ENCODE peak calls at places on chromosomes 5 and 9, in six cellular contexts. S is fibroblast of the conjunctiva; L is G401; D is KBM-7; T is CD8-positive, alpha-beta T cell; C is CD4-positive, alpha-beta memory T cell. X is an unnamed sample.

GRCh38 chr5:179268399-179268952 is 76.8 kb downstream of the ADAMTS2 start:
- DNase-seq in S (no peak), L (no peak), D (no peak), T (no peak), C (no peak), X (no peak)

GRCh38 chr5:164345173-164345572 is 839.8 kb downstream of the MAT2B start:
- DNase-seq in S (peak), L (no peak), D (no peak), T (no peak), C (no peak), X (peak)

GRCh38 chr5:140240987-140241706 is 61.8 kb downstream of the PFDN1 start:
- DNase-seq in S (peak), L (peak), D (peak), T (no peak), C (no peak), X (peak)

GRCh38 chr9:121271368-121272351 is 3.7 kb downstream of the GSN start:
- DNase-seq in S (no peak), L (no peak), D (peak), T (no peak), C (no peak), X (peak)

GRCh38 chr9:130186051-130186450 is 13.8 kb downstream of the NCS1 start:
- DNase-seq in S (no peak), L (no peak), D (no peak), T (no peak), C (no peak), X (peak)

GRCh38 chr5:65817936-65818335 is 95.9 kb downstream of the NLN start:
- DNase-seq in S (no peak), L (no peak), D (no peak), T (no peak), C (no peak), X (no peak)

GRCh38 chr5:9421823-9422354 is 124.0 kb downstream of the SEMA5A start:
- DNase-seq in S (no peak), L (no peak), D (no peak), T (no peak), C (no peak), X (no peak)

GRCh38 chr9:14096182-14096922 is 217.6 kb downstream of the NFIB start:
- DNase-seq in S (peak), L (no peak), D (no peak), T (no peak), C (no peak), X (peak)

GRCh38 chr5:16809816-16810502 is 126.1 kb downstream of the MYO10 start:
- DNase-seq in S (no peak), L (no peak), D (no peak), T (no peak), C (no peak), X (peak)

GRCh38 chr9:71472400-71472799 is 295.9 kb downstream of the CEMIP2 start:
- DNase-seq in S (no peak), L (no peak), D (no peak), T (no peak), C (no peak), X (no peak)

GRCh38 chr5:37086466-37087178 is 162.6 kb downstream of the CPLANE1 start:
- DNase-seq in S (peak), L (no peak), D (no peak), T (no peak), C (no peak), X (peak)

GRCh38 chr9:136291306-136292025 is 12.4 kb downstream of the CCDC187 start:
- DNase-seq in S (no peak), L (peak), D (no peak), T (no peak), C (no peak), X (no peak)

GRCh38 chr5:113278976-113279375 is 155.8 kb downstream of the TSSK1B start:
- DNase-seq in S (no peak), L (no peak), D (no peak), T (no peak), C (no peak), X (no peak)

GRCh38 chr5:133459474-133460155 is 152.7 kb downstream of the FSTL4 start:
- DNase-seq in S (no peak), L (no peak), D (no peak), T (no peak), C (no peak), X (no peak)

GRCh38 chr5:157743163-157744054 is at the start of gene LSM11:
- DNase-seq in S (peak), L (peak), D (peak), T (peak), C (peak), X (peak)

GRCh38 chr5:76401801-76402250 is 1.3 kb upstream of the IQGAP2 start:
- DNase-seq in S (no peak), L (no peak), D (no peak), T (peak), C (peak), X (no peak)

GRCh38 chr5:41404757-41405156 is 105.6 kb downstream of the PLCXD3 start:
- DNase-seq in S (no peak), L (peak), D (no peak), T (no peak), C (no peak), X (no peak)

GRCh38 chr5:34412769-34413168 is 243.4 kb upstream of the RAI14 start:
- DNase-seq in S (no peak), L (no peak), D (no peak), T (no peak), C (no peak), X (no peak)

GRCh38 chr5:73336366-73336765 is 112.2 kb downstream of the FOXD1 start:
- DNase-seq in S (no peak), L (no peak), D (no peak), T (no peak), C (no peak), X (no peak)

GRCh38 chr5:9766581-9766980 is 136.4 kb upstream of the TAS2R1 start:
- DNase-seq in S (no peak), L (no peak), D (no peak), T (no peak), C (no peak), X (peak)

GRCh38 chr9:136759001-136759400 is 958 bp upstream of the LCN8 start:
- DNase-seq in S (no peak), L (no peak), D (no peak), T (no peak), C (no peak), X (no peak)

GRCh38 chr9:114770991-114771390 is 34.8 kb downstream of the TNFSF15 start:
- DNase-seq in S (no peak), L (no peak), D (no peak), T (no peak), C (no peak), X (no peak)

GRCh38 chr9:31700252-31701045 is 684.0 kb upstream of the ACO1 start:
- DNase-seq in S (no peak), L (no peak), D (no peak), T (no peak), C (peak), X (no peak)

GRCh38 chr5:162496080-162496808 is 428.7 kb downstream of the GABRG2 start:
- DNase-seq in S (no peak), L (no peak), D (no peak), T (no peak), C (no peak), X (peak)

X was measured in AG10803.